ENCODE peak calls at places on chromosomes 4 and X, in ten cellular contexts. One of them, this sample, is unnamed.

GRCh38 chr4:109389367-109390118 is 44.1 kb upstream of the SEC24B start:
- DNase-seq in H9: no peak
- DNase-seq in iPS DF 19.7: no peak
- DNase-seq in Jurkat, Clone E6-1: no peak
- DNase-seq in NCI-H1092 treated with DMSO at 0.1 percent for 48 hours: no peak
- DNase-seq in ACHN: no peak
- DNase-seq in HFFc6: no peak
- DNase-seq in HT1080: no peak
- DNase-seq in AML-193: no peak
- DNase-seq in activated CD4-positive, alpha-beta T cell treated with anti-CD3 and anti-CD28 coated beads, Interleukin-2, amount 10 ng/mL, durations not matched to agents 7 days and 5 days: no peak
- DNase-seq in this sample: no peak

GRCh38 chr4:91243132-91243531 is 1060.6 kb upstream of the GRID2 start:
- DNase-seq in HT1080: peak; percentile 31
- DNase-seq in HFFc6: no peak
- DNase-seq in ACHN: peak; percentile 37
- DNase-seq in H9: no peak
- DNase-seq in AML-193: no peak
- DNase-seq in Jurkat, Clone E6-1: no peak
- DNase-seq in NCI-H1092 treated with DMSO at 0.1 percent for 48 hours: peak; percentile 52
- DNase-seq in iPS DF 19.7: no peak
- DNase-seq in activated CD4-positive, alpha-beta T cell treated with anti-CD3 and anti-CD28 coated beads, Interleukin-2, amount 10 ng/mL, durations not matched to agents 7 days and 5 days: no peak
- DNase-seq in this sample: no peak

GRCh38 chr4:8468746-8469535 is 28.4 kb downstream of the TRMT44 start:
- DNase-seq in activated CD4-positive, alpha-beta T cell treated with anti-CD3 and anti-CD28 coated beads, Interleukin-2, amount 10 ng/mL, durations not matched to agents 7 days and 5 days: peak; percentile 64
- DNase-seq in H9: peak; percentile 84
- DNase-seq in ACHN: peak; percentile 43
- DNase-seq in NCI-H1092 treated with DMSO at 0.1 percent for 48 hours: peak; percentile 9
- DNase-seq in AML-193: peak; percentile 7
- DNase-seq in Jurkat, Clone E6-1: peak; percentile 35
- DNase-seq in HT1080: peak; percentile 32
- DNase-seq in iPS DF 19.7: peak; percentile 23
- DNase-seq in HFFc6: peak; percentile 39
- DNase-seq in this sample: peak; percentile 79

GRCh38 chr4:177320721-177321120 is 11.0 kb downstream of the NEIL3 start:
- DNase-seq in H9: no peak
- DNase-seq in ACHN: no peak
- DNase-seq in AML-193: no peak
- DNase-seq in HFFc6: no peak
- DNase-seq in iPS DF 19.7: no peak
- DNase-seq in NCI-H1092 treated with DMSO at 0.1 percent for 48 hours: no peak
- DNase-seq in Jurkat, Clone E6-1: no peak
- DNase-seq in HT1080: no peak
- DNase-seq in activated CD4-positive, alpha-beta T cell treated with anti-CD3 and anti-CD28 coated beads, Interleukin-2, amount 10 ng/mL, durations not matched to agents 7 days and 5 days: no peak
- DNase-seq in this sample: no peak

GRCh38 chr4:1336079-1336478 is 10.9 kb upstream of the UVSSA start:
- DNase-seq in activated CD4-positive, alpha-beta T cell treated with anti-CD3 and anti-CD28 coated beads, Interleukin-2, amount 10 ng/mL, durations not matched to agents 7 days and 5 days: no peak
- DNase-seq in HFFc6: no peak
- DNase-seq in NCI-H1092 treated with DMSO at 0.1 percent for 48 hours: no peak
- DNase-seq in iPS DF 19.7: no peak
- DNase-seq in Jurkat, Clone E6-1: no peak
- DNase-seq in ACHN: no peak
- DNase-seq in H9: no peak
- DNase-seq in HT1080: no peak
- DNase-seq in AML-193: peak; percentile 2
- DNase-seq in this sample: peak; percentile 79

GRCh38 chr4:88211473-88212252 is 53.2 kb upstream of the ABCG2 start:
- DNase-seq in HT1080: peak; percentile 60
- DNase-seq in Jurkat, Clone E6-1: peak; percentile 35
- DNase-seq in iPS DF 19.7: no peak
- DNase-seq in AML-193: peak; percentile 57
- DNase-seq in HFFc6: peak; percentile 48
- DNase-seq in ACHN: peak; percentile 59
- DNase-seq in NCI-H1092 treated with DMSO at 0.1 percent for 48 hours: peak; percentile 34
- DNase-seq in activated CD4-positive, alpha-beta T cell treated with anti-CD3 and anti-CD28 coated beads, Interleukin-2, amount 10 ng/mL, durations not matched to agents 7 days and 5 days: peak; percentile 70
- DNase-seq in H9: no peak
- DNase-seq in this sample: peak; percentile 62

GRCh38 chr4:27003602-27004238 is 143.1 kb downstream of the STIM2 start:
- DNase-seq in AML-193: no peak
- DNase-seq in NCI-H1092 treated with DMSO at 0.1 percent for 48 hours: no peak
- DNase-seq in H9: no peak
- DNase-seq in iPS DF 19.7: no peak
- DNase-seq in HFFc6: peak; percentile 44
- DNase-seq in ACHN: no peak
- DNase-seq in activated CD4-positive, alpha-beta T cell treated with anti-CD3 and anti-CD28 coated beads, Interleukin-2, amount 10 ng/mL, durations not matched to agents 7 days and 5 days: no peak
- DNase-seq in Jurkat, Clone E6-1: peak; percentile 12
- DNase-seq in HT1080: no peak
- DNase-seq in this sample: peak; percentile 28

GRCh38 chrX:136162827-136163427 is 15.6 kb downstream of the FHL1 start:
- DNase-seq in HFFc6: peak; percentile 53
- DNase-seq in HT1080: peak; percentile 59
- DNase-seq in AML-193: peak; percentile 12
- DNase-seq in iPS DF 19.7: no peak
- DNase-seq in NCI-H1092 treated with DMSO at 0.1 percent for 48 hours: no peak
- DNase-seq in ACHN: peak; percentile 53
- DNase-seq in H9: peak; percentile 72
- DNase-seq in Jurkat, Clone E6-1: no peak
- DNase-seq in activated CD4-positive, alpha-beta T cell treated with anti-CD3 and anti-CD28 coated beads, Interleukin-2, amount 10 ng/mL, durations not matched to agents 7 days and 5 days: peak; percentile 53
- DNase-seq in this sample: peak; percentile 52

GRCh38 chr4:121049072-121049599 is 23.2 kb downstream of the NDNF start:
- DNase-seq in ACHN: no peak
- DNase-seq in NCI-H1092 treated with DMSO at 0.1 percent for 48 hours: no peak
- DNase-seq in HFFc6: no peak
- DNase-seq in Jurkat, Clone E6-1: no peak
- DNase-seq in H9: no peak
- DNase-seq in HT1080: no peak
- DNase-seq in activated CD4-positive, alpha-beta T cell treated with anti-CD3 and anti-CD28 coated beads, Interleukin-2, amount 10 ng/mL, durations not matched to agents 7 days and 5 days: no peak
- DNase-seq in AML-193: no peak
- DNase-seq in iPS DF 19.7: no peak
- DNase-seq in this sample: no peak

GRCh38 chrX:22481436-22481835 is 208.7 kb downstream of the CBLL2 start:
- DNase-seq in NCI-H1092 treated with DMSO at 0.1 percent for 48 hours: no peak
- DNase-seq in AML-193: no peak
- DNase-seq in H9: no peak
- DNase-seq in Jurkat, Clone E6-1: no peak
- DNase-seq in iPS DF 19.7: no peak
- DNase-seq in activated CD4-positive, alpha-beta T cell treated with anti-CD3 and anti-CD28 coated beads, Interleukin-2, amount 10 ng/mL, durations not matched to agents 7 days and 5 days: no peak
- DNase-seq in ACHN: no peak
- DNase-seq in HT1080: no peak
- DNase-seq in HFFc6: peak; percentile 2
- DNase-seq in this sample: no peak